ENCODE peak calls at places on chromosomes 3 and 15, in seven cellular contexts. One of them, this sample, is unnamed.

GRCh38 chr15:93497256-93497655 is 408.2 kb upstream of the RGMA start:
- DNase-seq in H1: no peak
- DNase-seq in neuronal stem cell: no peak
- DNase-seq in H9: no peak
- DNase-seq in mesendoderm: no peak
- DNase-seq in trophoblast cell: no peak
- DNase-seq in mesenchymal stem cell: no peak
- DNase-seq in this sample: no peak

GRCh38 chr15:101014276-101014675 is 95.1 kb downstream of the LRRK1 start:
- DNase-seq in H1: no peak
- DNase-seq in neuronal stem cell: no peak
- DNase-seq in H9: peak
- DNase-seq in mesendoderm: no peak
- DNase-seq in trophoblast cell: no peak
- DNase-seq in mesenchymal stem cell: no peak
- DNase-seq in this sample: no peak

GRCh38 chr3:166322394-166322793 is 485.2 kb upstream of the BCHE start:
- DNase-seq in H1: no peak
- DNase-seq in neuronal stem cell: no peak
- DNase-seq in H9: no peak
- DNase-seq in mesendoderm: no peak
- DNase-seq in trophoblast cell: no peak
- DNase-seq in mesenchymal stem cell: no peak
- DNase-seq in this sample: no peak

GRCh38 chr15:81296673-81297072 is 27.3 kb downstream of the STARD5 start:
- DNase-seq in H1: no peak
- DNase-seq in neuronal stem cell: no peak
- DNase-seq in H9: no peak
- DNase-seq in mesendoderm: peak
- DNase-seq in trophoblast cell: no peak
- DNase-seq in mesenchymal stem cell: peak
- DNase-seq in this sample: no peak

GRCh38 chr15:47987908-47988532 is 132.8 kb upstream of the SLC24A5 start:
- DNase-seq in H1: no peak
- DNase-seq in neuronal stem cell: peak
- DNase-seq in H9: no peak
- DNase-seq in mesendoderm: peak
- DNase-seq in trophoblast cell: peak
- DNase-seq in mesenchymal stem cell: peak
- DNase-seq in this sample: peak

GRCh38 chr15:81225161-81225671 is 28.5 kb downstream of the IL16 start:
- DNase-seq in H1: no peak
- DNase-seq in neuronal stem cell: no peak
- DNase-seq in H9: no peak
- DNase-seq in mesendoderm: no peak
- DNase-seq in trophoblast cell: no peak
- DNase-seq in mesenchymal stem cell: no peak
- DNase-seq in this sample: no peak

GRCh38 chr3:138608322-138609214 is at the start of gene FAIM:
- DNase-seq in H1: peak
- DNase-seq in neuronal stem cell: peak
- DNase-seq in H9: peak
- DNase-seq in mesendoderm: peak
- DNase-seq in trophoblast cell: peak
- DNase-seq in mesenchymal stem cell: peak
- DNase-seq in this sample: peak

GRCh38 chr3:120338517-120338916 is 10.6 kb downstream of the LRRC58 start:
- DNase-seq in H1: no peak
- DNase-seq in neuronal stem cell: no peak
- DNase-seq in H9: no peak
- DNase-seq in mesendoderm: no peak
- DNase-seq in trophoblast cell: no peak
- DNase-seq in mesenchymal stem cell: no peak
- DNase-seq in this sample: no peak

GRCh38 chr15:26630857-26631256 is 142.0 kb downstream of the GABRB3 start:
- DNase-seq in H1: no peak
- DNase-seq in neuronal stem cell: no peak
- DNase-seq in H9: no peak
- DNase-seq in mesendoderm: peak
- DNase-seq in trophoblast cell: no peak
- DNase-seq in mesenchymal stem cell: no peak
- DNase-seq in this sample: no peak

GRCh38 chr15:67110400-67110799 is 45.0 kb downstream of the SMAD3 start:
- DNase-seq in H1: no peak
- DNase-seq in neuronal stem cell: no peak
- DNase-seq in H9: no peak
- DNase-seq in mesendoderm: no peak
- DNase-seq in trophoblast cell: no peak
- DNase-seq in mesenchymal stem cell: no peak
- DNase-seq in this sample: no peak

GRCh38 chr3:134260984-134261383 is 10.3 kb upstream of the RYK start:
- DNase-seq in H1: peak
- DNase-seq in neuronal stem cell: no peak
- DNase-seq in H9: peak
- DNase-seq in mesendoderm: peak
- DNase-seq in trophoblast cell: peak
- DNase-seq in mesenchymal stem cell: no peak
- DNase-seq in this sample: no peak

GRCh38 chr15:77329202-77329601 is 90.7 kb downstream of the PEAK1 start:
- DNase-seq in H1: no peak
- DNase-seq in neuronal stem cell: no peak
- DNase-seq in H9: no peak
- DNase-seq in mesendoderm: peak
- DNase-seq in trophoblast cell: no peak
- DNase-seq in mesenchymal stem cell: peak
- DNase-seq in this sample: no peak

GRCh38 chr15:85840802-85841152 is 46.1 kb upstream of the KLHL25 start:
- DNase-seq in H1: no peak
- DNase-seq in neuronal stem cell: no peak
- DNase-seq in H9: no peak
- DNase-seq in mesendoderm: no peak
- DNase-seq in trophoblast cell: no peak
- DNase-seq in mesenchymal stem cell: no peak
- DNase-seq in this sample: no peak

GRCh38 chr3:16908408-16908807 is 23.7 kb downstream of the PLCL2 start:
- DNase-seq in H1: no peak
- DNase-seq in neuronal stem cell: no peak
- DNase-seq in H9: no peak
- DNase-seq in mesendoderm: no peak
- DNase-seq in trophoblast cell: no peak
- DNase-seq in mesenchymal stem cell: no peak
- DNase-seq in this sample: no peak

GRCh38 chr3:98730338-98730737 is 32.8 kb upstream of the ST3GAL6 start:
- DNase-seq in H1: no peak
- DNase-seq in neuronal stem cell: no peak
- DNase-seq in H9: no peak
- DNase-seq in mesendoderm: peak
- DNase-seq in trophoblast cell: peak
- DNase-seq in mesenchymal stem cell: no peak
- DNase-seq in this sample: no peak

GRCh38 chr3:13686332-13686731 is 137.4 kb downstream of the FBLN2 start:
- DNase-seq in H1: no peak
- DNase-seq in neuronal stem cell: no peak
- DNase-seq in H9: no peak
- DNase-seq in mesendoderm: peak
- DNase-seq in trophoblast cell: no peak
- DNase-seq in mesenchymal stem cell: no peak
- DNase-seq in this sample: no peak

DNA sequence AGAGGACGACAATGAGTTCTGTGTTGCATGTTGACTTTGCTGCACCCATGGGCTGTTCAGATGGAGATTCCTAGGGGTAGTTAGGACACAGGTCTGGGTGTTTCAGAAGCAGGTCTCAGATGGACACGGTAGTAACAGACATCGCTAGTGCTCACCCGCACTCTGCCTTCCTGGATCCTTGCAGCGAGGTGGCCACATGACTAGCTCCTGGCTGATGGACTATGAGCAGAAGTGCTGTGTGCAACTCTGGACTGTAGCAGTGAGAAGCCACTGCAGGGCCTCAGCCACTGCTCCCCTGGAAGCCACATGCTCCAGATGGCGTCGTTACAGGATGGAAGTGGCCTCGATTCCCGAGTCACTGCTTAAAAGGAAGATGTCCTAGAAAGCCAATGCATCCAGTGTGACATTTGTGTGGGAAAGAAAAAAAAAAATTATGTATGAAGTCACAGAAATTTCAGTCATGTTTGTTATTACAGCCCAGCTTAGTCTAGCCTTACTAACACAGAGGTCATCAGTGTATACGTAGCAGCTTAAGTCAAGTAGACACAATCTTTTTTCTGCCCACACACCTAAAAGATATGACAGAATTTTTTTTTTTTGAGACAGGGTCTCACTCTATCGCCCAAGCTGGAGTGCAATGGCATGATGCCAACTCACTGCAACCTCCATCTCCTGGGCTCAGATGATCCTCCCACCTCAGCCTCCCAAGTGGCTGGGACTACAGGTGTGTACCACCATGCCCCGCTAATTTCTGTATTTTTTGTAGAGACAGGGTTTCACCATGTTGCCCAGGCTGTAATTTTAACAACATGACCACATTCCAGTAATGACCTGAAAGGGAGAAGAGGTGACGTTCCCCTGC is 95.3 kb downstream of the XXYLT1 start:
- DNase-seq in H1: no peak
- DNase-seq in neuronal stem cell: no peak
- DNase-seq in H9: no peak
- DNase-seq in mesendoderm: no peak
- DNase-seq in trophoblast cell: no peak
- DNase-seq in mesenchymal stem cell: no peak
- DNase-seq in this sample: no peak
- H3K4ac ChIP-seq in H1: no peak
- H3K4ac ChIP-seq in neuronal stem cell: no peak
- H3K4ac ChIP-seq in H9: no peak
- H3K4ac ChIP-seq in mesendoderm: no peak
- H3K4ac ChIP-seq in trophoblast cell: no peak
- H3K4ac ChIP-seq in mesenchymal stem cell: no peak
- H3K4ac ChIP-seq in this sample: no peak

GRCh38 chr3:126394179-126394976 is at the start of gene CFAP100:
- DNase-seq in H1: peak
- DNase-seq in neuronal stem cell: peak
- DNase-seq in H9: peak
- DNase-seq in mesendoderm: peak
- DNase-seq in trophoblast cell: no peak
- DNase-seq in mesenchymal stem cell: peak
- DNase-seq in this sample: peak

GRCh38 chr3:126393563-126393962 is 1.1 kb upstream of the CFAP100 start:
- DNase-seq in H1: no peak
- DNase-seq in neuronal stem cell: no peak
- DNase-seq in H9: no peak
- DNase-seq in mesendoderm: no peak
- DNase-seq in trophoblast cell: no peak
- DNase-seq in mesenchymal stem cell: no peak
- DNase-seq in this sample: no peak

GRCh38 chr3:126395846-126396513 is 1.3 kb downstream of the CFAP100 start:
- DNase-seq in H1: no peak
- DNase-seq in neuronal stem cell: no peak
- DNase-seq in H9: no peak
- DNase-seq in mesendoderm: no peak
- DNase-seq in trophoblast cell: no peak
- DNase-seq in mesenchymal stem cell: no peak
- DNase-seq in this sample: no peak

GRCh38 chr3:126396536-126396935 is 1.8 kb downstream of the CFAP100 start:
- DNase-seq in H1: no peak
- DNase-seq in neuronal stem cell: no peak
- DNase-seq in H9: no peak
- DNase-seq in mesendoderm: no peak
- DNase-seq in trophoblast cell: no peak
- DNase-seq in mesenchymal stem cell: no peak
- DNase-seq in this sample: no peak

DNA sequence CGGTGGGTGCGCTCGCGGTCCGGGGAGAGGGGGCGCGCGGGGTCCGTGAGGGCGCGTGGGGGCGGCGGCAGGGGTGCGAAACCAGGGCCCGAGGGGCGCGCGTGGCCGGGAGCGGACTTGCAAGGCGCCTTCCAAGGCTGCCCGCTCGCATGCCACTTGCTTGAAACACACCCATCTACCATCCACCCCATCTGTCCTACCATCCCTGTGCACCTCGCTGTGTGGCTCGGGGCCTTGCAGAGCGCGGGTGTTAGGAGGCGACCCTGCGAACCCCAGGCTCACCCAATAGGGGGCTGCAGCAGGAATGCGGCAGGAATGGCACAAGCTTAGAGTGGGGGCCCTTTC is 240 bp downstream of the CFAP100 start:
- DNase-seq in H1: no peak
- DNase-seq in neuronal stem cell: no peak
- DNase-seq in H9: no peak
- DNase-seq in mesendoderm: no peak
- DNase-seq in trophoblast cell: no peak
- DNase-seq in mesenchymal stem cell: no peak
- DNase-seq in this sample: no peak
- H3K4ac ChIP-seq in H1: no peak
- H3K4ac ChIP-seq in neuronal stem cell: no peak
- H3K4ac ChIP-seq in H9: no peak
- H3K4ac ChIP-seq in mesendoderm: no peak
- H3K4ac ChIP-seq in trophoblast cell: no peak
- H3K4ac ChIP-seq in mesenchymal stem cell: no peak
- H3K4ac ChIP-seq in this sample: no peak

DNA sequence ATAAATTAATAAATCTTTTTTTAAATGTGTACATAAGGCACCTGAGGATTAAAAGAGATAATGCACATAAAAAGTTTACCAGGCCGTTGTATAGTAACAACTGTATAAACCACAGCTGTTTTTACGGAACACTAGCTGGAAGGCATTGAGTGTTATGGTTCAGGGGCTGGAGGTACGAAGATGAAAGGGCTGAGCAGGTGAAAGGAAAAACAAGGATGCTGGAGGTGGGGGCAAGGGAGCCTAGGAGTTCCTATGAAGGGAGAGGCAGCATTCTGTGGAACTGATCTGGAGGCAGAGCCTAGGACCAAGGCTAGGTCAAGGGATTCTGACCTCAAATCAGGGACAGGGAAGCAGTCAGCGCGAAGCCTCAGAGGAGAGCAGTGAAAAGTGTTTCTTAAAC is 8.0 kb downstream of the SEMA5B start:
- DNase-seq in H1: no peak
- DNase-seq in neuronal stem cell: no peak
- DNase-seq in H9: no peak
- DNase-seq in mesendoderm: no peak
- DNase-seq in trophoblast cell: no peak
- DNase-seq in mesenchymal stem cell: no peak
- DNase-seq in this sample: no peak
- H3K4ac ChIP-seq in H1: no peak
- H3K4ac ChIP-seq in neuronal stem cell: no peak
- H3K4ac ChIP-seq in H9: no peak
- H3K4ac ChIP-seq in mesendoderm: no peak
- H3K4ac ChIP-seq in trophoblast cell: no peak
- H3K4ac ChIP-seq in mesenchymal stem cell: no peak
- H3K4ac ChIP-seq in this sample: no peak

GRCh38 chr3:125119752-125120369 is 64.1 kb upstream of the HEG1 start:
- DNase-seq in H1: no peak
- DNase-seq in neuronal stem cell: no peak
- DNase-seq in H9: no peak
- DNase-seq in mesendoderm: no peak
- DNase-seq in trophoblast cell: no peak
- DNase-seq in mesenchymal stem cell: no peak
- DNase-seq in this sample: no peak
- H3K4ac ChIP-seq in H1: peak
- H3K4ac ChIP-seq in neuronal stem cell: no peak
- H3K4ac ChIP-seq in H9: no peak
- H3K4ac ChIP-seq in mesendoderm: no peak
- H3K4ac ChIP-seq in trophoblast cell: no peak
- H3K4ac ChIP-seq in mesenchymal stem cell: no peak
- H3K4ac ChIP-seq in this sample: peak

GRCh38 chr15:68666120-68666811 is 87.5 kb downstream of the CORO2B start:
- DNase-seq in H1: peak
- DNase-seq in neuronal stem cell: no peak
- DNase-seq in H9: peak
- DNase-seq in mesendoderm: no peak
- DNase-seq in trophoblast cell: no peak
- DNase-seq in mesenchymal stem cell: no peak
- DNase-seq in this sample: no peak
- H3K4ac ChIP-seq in H1: no peak
- H3K4ac ChIP-seq in neuronal stem cell: no peak
- H3K4ac ChIP-seq in H9: no peak
- H3K4ac ChIP-seq in mesendoderm: no peak
- H3K4ac ChIP-seq in trophoblast cell: no peak
- H3K4ac ChIP-seq in mesenchymal stem cell: no peak
- H3K4ac ChIP-seq in this sample: no peak